ENCODE peak calls at places on chromosomes 16 and 17, in nine cellular contexts. X is AG04450, G is GM12864, Z is thoracic aorta, N is choroid plexus epithelial cell, E is left ventricle myocardium inferior, F is brain microvascular endothelial cell, C is ovary, D is tibial nerve. A is an unnamed sample.

GRCh38 chr16:17992416-17992815 is 344.1 kb downstream of the NPIPA8 start:
- DNase-seq in X (no peak), G (no peak), Z (no peak), N (no peak), E (no peak), F (no peak), C (no peak), D (no peak), A (no peak)

GRCh38 chr17:76381633-76382304 is 2.6 kb upstream of the SPHK1 start:
- DNase-seq in X (no peak), G (no peak), Z (no peak), N (peak), E (no peak), F (no peak), C (no peak), D (peak), A (no peak)

GRCh38 chr17:65278050-65278819 is 141.1 kb downstream of the RGS9 start:
- DNase-seq in X (no peak), G (no peak), Z (no peak), N (peak), E (no peak), F (peak), C (peak), D (no peak), A (no peak)

GRCh38 chr16:85187447-85187846 is 75.2 kb upstream of the CIBAR2 start:
- DNase-seq in X (no peak), G (no peak), Z (no peak), N (no peak), E (no peak), F (no peak), C (no peak), D (no peak), A (no peak)

GRCh38 chr17:82245144-82246039 is 16.6 kb downstream of the SLC16A3 start:
- DNase-seq in X (no peak), G (no peak), Z (no peak), N (no peak), E (no peak), F (no peak), C (peak), D (no peak), A (no peak)

GRCh38 chr16:87762071-87762571 is 3.7 kb downstream of the KLHDC4 start:
- DNase-seq in X (no peak), G (no peak), Z (no peak), N (no peak), E (no peak), F (no peak), C (no peak), D (no peak), A (no peak)

GRCh38 chr17:38746893-38747384 is 1.2 kb downstream of the PCGF2 start:
- DNase-seq in X (no peak), G (no peak), Z (no peak), N (no peak), E (no peak), F (no peak), C (no peak), D (no peak), A (no peak)

GRCh38 chr16:49961087-49961486 is 63.9 kb upstream of the CNEP1R1 start:
- DNase-seq in X (no peak), G (no peak), Z (no peak), N (peak), E (no peak), F (no peak), C (no peak), D (no peak), A (peak)

GRCh38 chr17:18950944-18951905 is 740 bp upstream of the SLC5A10 start:
- DNase-seq in X (no peak), G (no peak), Z (no peak), N (no peak), E (peak), F (no peak), C (no peak), D (no peak), A (no peak)

GRCh38 chr16:4593069-4593468 is 21.6 kb downstream of the UBALD1 start:
- DNase-seq in X (no peak), G (no peak), Z (no peak), N (peak), E (no peak), F (no peak), C (no peak), D (no peak), A (no peak)

GRCh38 chr17:81591971-81592370 is 39.8 kb upstream of the FAAP100 start:
- DNase-seq in X (no peak), G (no peak), Z (no peak), N (no peak), E (no peak), F (no peak), C (no peak), D (no peak), A (no peak)

GRCh38 chr17:6374761-6375312 is 60.1 kb downstream of the AIPL1 start:
- DNase-seq in X (no peak), G (no peak), Z (no peak), N (peak), E (no peak), F (peak), C (no peak), D (no peak), A (no peak)

GRCh38 chr16:17301593-17302135 is 169.1 kb downstream of the XYLT1 start:
- DNase-seq in X (no peak), G (peak), Z (no peak), N (no peak), E (no peak), F (no peak), C (no peak), D (no peak), A (no peak)

GRCh38 chr17:19413725-19414124 is 2.7 kb downstream of the RNF112 start:
- DNase-seq in X (no peak), G (no peak), Z (no peak), N (no peak), E (no peak), F (no peak), C (no peak), D (no peak), A (no peak)

GRCh38 chr16:88782454-88783390 is 2.3 kb downstream of the PIEZO1 start:
- DNase-seq in X (no peak), G (no peak), Z (no peak), N (peak), E (no peak), F (peak), C (peak), D (no peak), A (no peak)

GRCh38 chr17:60147553-60148241 is 2.1 kb upstream of the CA4 start:
- DNase-seq in X (no peak), G (no peak), Z (no peak), N (no peak), E (no peak), F (no peak), C (no peak), D (no peak), A (no peak)

GRCh38 chr17:81726004-81726403 is 13.9 kb downstream of the SLC25A10 start:
- DNase-seq in X (no peak), G (no peak), Z (no peak), N (no peak), E (no peak), F (no peak), C (no peak), D (no peak), A (no peak)

GRCh38 chr16:995087-995486 is 13.5 kb downstream of the SOX8 start:
- DNase-seq in X (no peak), G (no peak), Z (no peak), N (peak), E (no peak), F (peak), C (no peak), D (no peak), A (no peak)
- TF ChIP-seq CTCF in X (no peak), G (no peak), Z (no peak), N (no peak), E (no peak), F (no peak), C (no peak), D (no peak), A (no peak)

DNA sequence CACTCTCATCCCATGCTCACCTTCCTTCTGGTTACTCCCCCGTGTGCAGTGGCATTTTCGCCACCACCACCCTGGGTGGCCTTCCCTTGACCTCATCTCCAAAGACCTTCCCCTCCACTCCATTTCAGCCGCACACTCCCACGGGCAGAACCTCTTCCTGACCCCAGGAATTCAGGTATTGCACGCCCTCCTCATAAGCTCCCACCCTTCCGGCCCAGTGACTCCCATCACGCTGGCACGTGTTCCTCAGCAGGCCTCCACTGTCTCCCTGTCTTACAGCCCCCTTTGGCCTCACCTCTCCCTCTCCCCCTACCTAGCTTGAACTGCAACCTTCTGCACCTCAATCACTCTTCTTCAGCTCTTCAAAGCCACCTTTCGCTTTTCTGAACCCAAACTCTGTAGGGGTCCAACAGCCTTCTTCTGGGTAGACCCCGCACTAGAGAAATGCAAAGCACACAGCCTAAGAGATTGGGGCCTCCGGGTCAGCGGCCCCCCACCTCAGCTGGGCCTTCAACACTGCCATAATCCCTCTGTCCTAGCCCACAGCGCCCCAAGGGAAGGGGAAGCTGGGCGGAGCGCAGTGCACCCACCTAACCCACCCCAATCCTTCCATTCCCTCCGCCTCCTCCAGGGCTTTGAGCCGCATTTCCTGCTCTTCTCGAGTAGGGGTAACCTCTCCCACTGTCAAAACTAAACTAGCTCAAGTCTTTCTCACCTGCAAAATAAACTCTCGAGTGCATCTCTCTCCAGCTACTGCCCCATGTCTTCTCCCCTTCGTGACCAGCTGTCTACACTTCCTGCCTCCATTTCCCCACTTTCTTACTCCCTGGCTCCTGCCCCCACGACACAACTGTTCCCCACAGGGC is 1.7 kb upstream of the TMEM97 start:
- DNase-seq in X (no peak), G (no peak), Z (no peak), N (no peak), E (no peak), F (no peak), C (no peak), D (no peak), A (no peak)
- H3K4me3 ChIP-seq in X (no peak), G (peak), Z (no peak), N (no peak), E (peak), F (no peak), C (no peak), D (no peak), A (no peak)

DNA sequence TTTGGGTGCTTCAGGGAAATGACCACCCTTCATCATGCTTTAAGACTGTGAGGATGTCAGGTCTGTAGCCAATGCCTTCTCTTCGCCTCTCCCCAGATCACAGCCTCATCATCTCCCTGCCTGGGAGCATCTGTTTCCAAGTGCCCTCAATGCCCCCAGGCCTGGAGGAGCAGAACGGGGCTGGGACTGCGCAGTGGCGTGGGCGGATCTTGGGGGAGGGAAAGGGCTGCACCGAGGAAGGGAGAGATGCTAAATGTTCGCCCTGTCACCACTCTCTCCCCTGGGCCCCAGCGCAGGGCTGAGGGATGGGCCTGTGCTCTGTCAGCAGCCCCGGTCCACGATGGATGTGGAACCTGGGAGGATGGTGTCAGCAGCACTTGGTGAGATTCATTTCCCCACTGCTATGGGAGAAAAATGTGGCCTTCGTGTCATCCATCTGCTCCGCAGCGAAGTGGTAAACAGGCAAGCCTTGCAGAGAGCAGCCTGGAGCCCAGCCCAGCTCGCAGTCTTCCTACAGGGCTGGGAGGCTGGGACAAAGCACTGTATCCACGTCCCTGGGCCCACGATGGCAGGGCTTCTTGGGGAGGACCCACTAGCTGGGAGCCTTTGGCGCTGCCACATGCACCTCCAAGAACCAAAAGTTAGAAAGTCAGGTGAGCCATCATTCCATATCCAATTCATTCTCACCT is 72.0 kb downstream of the TMEM132E start:
- DNase-seq in X (no peak), G (no peak), Z (no peak), N (no peak), E (no peak), F (no peak), C (no peak), D (no peak), A (no peak)
- TF ChIP-seq CTCF in X (no peak), G (no peak), Z (no peak), N (no peak), E (no peak), F (no peak), C (no peak), D (no peak), A (no peak)

DNA sequence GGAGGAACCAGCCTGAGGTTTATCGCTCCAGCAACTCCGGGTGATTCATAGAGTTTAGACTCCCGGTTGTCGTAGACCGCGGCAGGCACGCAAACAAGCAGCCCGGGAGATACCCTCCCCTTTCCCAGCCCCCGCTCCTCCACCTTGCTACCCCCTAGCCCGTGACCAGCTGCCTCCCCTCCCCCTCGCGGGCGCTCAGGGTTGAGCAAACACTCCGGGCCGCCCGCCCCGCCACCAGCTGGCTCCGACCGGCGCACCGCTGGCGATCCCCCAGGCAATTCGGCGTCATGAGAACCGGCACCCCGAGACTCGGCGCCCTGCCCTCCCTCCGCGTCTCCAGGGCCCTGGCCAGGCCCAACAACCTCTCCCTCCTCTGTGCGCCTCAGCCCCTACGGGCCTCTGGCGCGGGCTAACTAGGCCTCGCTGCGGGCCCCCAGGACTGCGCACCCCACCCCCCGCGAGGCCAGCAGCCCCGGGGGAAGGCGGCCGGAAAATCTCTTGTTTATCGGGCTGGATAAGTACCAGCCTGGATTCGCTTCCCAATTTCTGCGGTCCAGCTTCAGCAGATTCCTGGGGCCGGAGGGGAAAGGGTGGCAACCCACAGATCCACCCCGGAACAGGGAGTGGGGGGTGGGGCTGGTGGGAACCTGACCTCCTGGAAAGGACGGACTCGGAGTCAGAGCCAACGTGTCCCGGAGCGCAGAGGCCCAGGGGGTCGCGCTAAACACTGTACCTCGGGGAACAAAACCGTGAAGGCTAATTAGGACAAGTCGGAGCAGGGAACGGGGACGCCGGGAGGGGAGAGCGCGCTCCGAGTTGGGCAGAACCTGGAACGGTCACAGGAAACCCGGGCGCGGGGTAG is 951 bp upstream of the GPRC5C start:
- DNase-seq in X (no peak), G (no peak), Z (peak), N (peak), E (peak), F (peak), C (peak), D (peak), A (no peak)
- H3K4me3 ChIP-seq in X (no peak), G (no peak), Z (peak), N (peak), E (peak), F (peak), C (peak), D (peak), A (peak)

A was measured in BJ.